ENCODE peak calls at places on chromosomes 12 and 14, in eight cellular contexts. E is GM23338; M is CD8-positive, alpha-beta memory T cell; D is activated T-helper 1 cell treated with Interleukin-2 at 50 U/mL for 16 hours; T is left colon; H is CD4-positive, alpha-beta memory T cell; S is NCI-H1105; V is ascending aorta. Q is an unnamed sample.

GRCh38 chr12:114770323-114770722 is 86.3 kb upstream of the TBX3 start:
- DNase-seq in D (no peak), H (no peak), S (no peak), M (no peak), V (no peak), E (no peak), T (no peak), Q (no peak)

GRCh38 chr12:1353451-1353850 is 240.9 kb downstream of the FBXL14 start:
- DNase-seq in H (no peak), V (no peak), D (no peak), E (no peak), S (no peak), M (no peak), T (no peak), Q (no peak)

GRCh38 chr14:76497550-76498484 is 121.9 kb downstream of the ESRRB start:
- DNase-seq in T (no peak), S (no peak), M (no peak), V (no peak), E (peak), H (no peak), D (no peak), Q (no peak)

GRCh38 chr12:51934080-51934479 is 17.4 kb upstream of the ACVR1B start:
- DNase-seq in E (no peak), V (no peak), T (no peak), M (no peak), H (no peak), D (no peak), S (no peak), Q (no peak)

GRCh38 chr14:94397279-94397898 is 9.0 kb upstream of the SERPINA1 start:
- DNase-seq in E (peak), V (no peak), S (no peak), H (no peak), D (no peak), M (no peak), T (no peak), Q (no peak)

GRCh38 chr14:30387856-30388255 is 171.1 kb upstream of the G2E3 start:
- DNase-seq in T (no peak), H (no peak), V (no peak), M (no peak), D (no peak), S (no peak), E (no peak), Q (no peak)

GRCh38 chr14:59482471-59483331 is 1.5 kb downstream of the L3HYPDH start:
- DNase-seq in S (no peak), M (no peak), E (no peak), T (no peak), H (no peak), D (no peak), V (no peak), Q (peak)

GRCh38 chr14:56284641-56285040 is 166.4 kb downstream of the PELI2 start:
- DNase-seq in D (no peak), T (no peak), E (no peak), V (no peak), H (no peak), S (no peak), M (no peak), Q (no peak)

GRCh38 chr12:126362490-126362889 is 1297.3 kb downstream of the AACS start:
- DNase-seq in S (no peak), E (no peak), T (no peak), D (no peak), H (no peak), M (no peak), V (no peak), Q (no peak)

GRCh38 chr12:11729439-11730150 is 80.1 kb downstream of the ETV6 start:
- DNase-seq in T (no peak), D (no peak), H (no peak), E (no peak), M (no peak), S (no peak), V (no peak), Q (no peak)

GRCh38 chr12:122813310-122813713 is 21.9 kb upstream of the HIP1R start:
- DNase-seq in E (no peak), H (no peak), M (no peak), T (no peak), D (no peak), S (no peak), V (no peak), Q (no peak)